ENCODE peak calls at places on chromosomes 2 and 18, in eight cellular contexts. R is CD8-positive, alpha-beta memory T cell; Y is cardiac fibroblast; I is lower lobe of right lung; J is kidney; V is tibial nerve; D is CD8-positive, alpha-beta T cell; P is breast epithelium. T is an unnamed sample.

GRCh38 chr18:2478662-2479061 is 92.6 kb downstream of the METTL4 start:
- DNase-seq in R (no peak), Y (no peak), I (no peak), J (no peak), V (no peak), D (no peak), P (no peak), T (no peak)

GRCh38 chr2:150609831-150610582 is 122.5 kb upstream of the RND3 start:
- DNase-seq in R (no peak), Y (peak), I (no peak), J (no peak), V (no peak), D (no peak), P (no peak), T (no peak)

GRCh38 chr2:99695121-99695773 is 205.4 kb upstream of the REV1 start:
- DNase-seq in R (no peak), Y (no peak), I (no peak), J (no peak), V (no peak), D (no peak), P (no peak), T (no peak)

GRCh38 chr18:51165296-51165695 is 32.2 kb downstream of the MEX3C start:
- DNase-seq in R (no peak), Y (no peak), I (no peak), J (no peak), V (no peak), D (no peak), P (peak), T (no peak)

GRCh38 chr2:205931388-205931787 is 154.6 kb downstream of the INO80D start:
- DNase-seq in R (no peak), Y (no peak), I (no peak), J (no peak), V (no peak), D (no peak), P (no peak), T (no peak)

GRCh38 chr18:58362027-58362575 is 266.8 kb downstream of the ALPK2 start:
- DNase-seq in R (no peak), Y (peak), I (no peak), J (no peak), V (peak), D (no peak), P (no peak), T (no peak)

GRCh38 chr2:26700078-26700477 is 7.6 kb downstream of the KCNK3 start:
- DNase-seq in R (no peak), Y (no peak), I (no peak), J (no peak), V (no peak), D (no peak), P (no peak), T (no peak)

GRCh38 chr2:221533299-221533698 is 38.8 kb downstream of the EPHA4 start:
- DNase-seq in R (no peak), Y (no peak), I (no peak), J (no peak), V (no peak), D (no peak), P (no peak), T (no peak)

GRCh38 chr18:58572181-58572580 is 56.7 kb downstream of the ALPK2 start:
- DNase-seq in R (no peak), Y (peak), I (no peak), J (no peak), V (no peak), D (no peak), P (no peak), T (peak)

GRCh38 chr18:9615973-9616559 is 1.7 kb upstream of the PPP4R1 start:
- DNase-seq in R (no peak), Y (peak), I (no peak), J (no peak), V (no peak), D (no peak), P (no peak), T (no peak)

GRCh38 chr18:36396190-36396589 is 98.7 kb downstream of the FHOD3 start:
- DNase-seq in R (no peak), Y (no peak), I (no peak), J (no peak), V (no peak), D (no peak), P (no peak), T (no peak)

GRCh38 chr2:20450201-20451108 is 3.6 kb downstream of the RHOB start:
- DNase-seq in R (no peak), Y (peak), I (no peak), J (peak), V (peak), D (no peak), P (peak), T (peak)

GRCh38 chr18:3218817-3219216 is 951 bp downstream of the MYOM1 start:
- DNase-seq in R (no peak), Y (no peak), I (no peak), J (no peak), V (no peak), D (no peak), P (no peak), T (no peak)

GRCh38 chr18:11387880-11388279 is 221.5 kb upstream of the SLC35G4 start:
- DNase-seq in R (no peak), Y (peak), I (no peak), J (no peak), V (peak), D (no peak), P (no peak), T (peak)

GRCh38 chr2:161103451-161103831 is 56.8 kb upstream of the TANK start:
- DNase-seq in R (no peak), Y (no peak), I (no peak), J (no peak), V (no peak), D (no peak), P (no peak), T (no peak)

GRCh38 chr2:136251777-136252477 is 134.0 kb upstream of the CXCR4 start:
- DNase-seq in R (no peak), Y (peak), I (no peak), J (no peak), V (no peak), D (no peak), P (peak), T (no peak)

GRCh38 chr18:76530846-76531245 is 35.8 kb upstream of the ZNF516 start:
- DNase-seq in R (no peak), Y (no peak), I (no peak), J (no peak), V (no peak), D (no peak), P (no peak), T (no peak)

GRCh38 chr18:41655074-41655473 is 300.0 kb upstream of the PIK3C3 start:
- DNase-seq in R (no peak), Y (peak), I (no peak), J (no peak), V (no peak), D (no peak), P (no peak), T (no peak)

GRCh38 chr2:191184457-191184856 is 33.7 kb upstream of the STAT4 start:
- DNase-seq in R (no peak), Y (no peak), I (no peak), J (no peak), V (no peak), D (no peak), P (no peak), T (no peak)

GRCh38 chr2:217054791-217055190 is 194.9 kb upstream of the TNP1 start:
- DNase-seq in R (no peak), Y (peak), I (no peak), J (no peak), V (no peak), D (no peak), P (no peak), T (no peak)

GRCh38 chr2:172806426-172807008 is 70.9 kb downstream of the RAPGEF4 start:
- DNase-seq in R (no peak), Y (peak), I (no peak), J (no peak), V (no peak), D (no peak), P (no peak), T (no peak)

GRCh38 chr18:10304853-10305252 is 149.6 kb upstream of the APCDD1 start:
- DNase-seq in R (no peak), Y (peak), I (no peak), J (no peak), V (peak), D (no peak), P (no peak), T (no peak)

GRCh38 chr2:108853421-108853820 is 66.8 kb downstream of the CCDC138 start:
- DNase-seq in R (no peak), Y (peak), I (no peak), J (no peak), V (no peak), D (no peak), P (no peak), T (no peak)

GRCh38 chr18:63545094-63545493 is 2.9 kb downstream of the SERPINB12 start:
- DNase-seq in R (no peak), Y (no peak), I (no peak), J (no peak), V (no peak), D (no peak), P (no peak), T (no peak)

GRCh38 chr2:181037922-181038321 is 57.5 kb downstream of the UBE2E3 start:
- DNase-seq in R (no peak), Y (no peak), I (no peak), J (no peak), V (no peak), D (no peak), P (no peak), T (no peak)

GRCh38 chr2:70115646-70116442 is 28.6 kb downstream of the PCBP1 start:
- DNase-seq in R (no peak), Y (no peak), I (no peak), J (no peak), V (no peak), D (no peak), P (no peak), T (no peak)

GRCh38 chr2:112885503-112885897 is 25.5 kb upstream of the IL37 start:
- DNase-seq in R (no peak), Y (no peak), I (no peak), J (no peak), V (no peak), D (no peak), P (no peak), T (no peak)

GRCh38 chr2:66573866-66574265 is 138.9 kb downstream of the MEIS1 start:
- DNase-seq in R (no peak), Y (no peak), I (no peak), J (no peak), V (no peak), D (no peak), P (no peak), T (no peak)
- H3K4me3 ChIP-seq in R (no peak), Y (no peak), I (no peak), J (peak), V (no peak), D (no peak), P (no peak), T (no peak)

GRCh38 chr18:26555804-26556553 is 7.6 kb upstream of the KCTD1 start:
- DNase-seq in R (no peak), Y (no peak), I (no peak), J (no peak), V (no peak), D (no peak), P (no peak), T (no peak)

GRCh38 chr18:26549486-26550435 is 1.4 kb upstream of the KCTD1 start:
- DNase-seq in R (no peak), Y (peak), I (peak), J (peak), V (peak), D (no peak), P (peak), T (peak)

GRCh38 chr18:26551217-26551708 is 2.9 kb upstream of the KCTD1 start:
- DNase-seq in R (no peak), Y (peak), I (no peak), J (no peak), V (no peak), D (no peak), P (no peak), T (no peak)

GRCh38 chr18:26556573-26556972 is 8.2 kb upstream of the KCTD1 start:
- DNase-seq in R (no peak), Y (peak), I (no peak), J (no peak), V (no peak), D (no peak), P (no peak), T (no peak)

GRCh38 chr18:26553943-26554342 is 5.6 kb upstream of the KCTD1 start:
- DNase-seq in R (no peak), Y (no peak), I (no peak), J (no peak), V (no peak), D (no peak), P (no peak), T (no peak)
- H3K4me3 ChIP-seq in R (no peak), Y (no peak), I (no peak), J (no peak), V (no peak), D (no peak), P (no peak), T (no peak)

GRCh38 chr2:43218221-43218549 is 8.2 kb downstream of the ZFP36L2 start:
- DNase-seq in R (no peak), Y (no peak), I (no peak), J (peak), V (peak), D (no peak), P (no peak), T (no peak)
- H3K4me3 ChIP-seq in R (peak), Y (no peak), I (peak), J (peak), V (no peak), D (peak), P (peak), T (no peak)

DNA sequence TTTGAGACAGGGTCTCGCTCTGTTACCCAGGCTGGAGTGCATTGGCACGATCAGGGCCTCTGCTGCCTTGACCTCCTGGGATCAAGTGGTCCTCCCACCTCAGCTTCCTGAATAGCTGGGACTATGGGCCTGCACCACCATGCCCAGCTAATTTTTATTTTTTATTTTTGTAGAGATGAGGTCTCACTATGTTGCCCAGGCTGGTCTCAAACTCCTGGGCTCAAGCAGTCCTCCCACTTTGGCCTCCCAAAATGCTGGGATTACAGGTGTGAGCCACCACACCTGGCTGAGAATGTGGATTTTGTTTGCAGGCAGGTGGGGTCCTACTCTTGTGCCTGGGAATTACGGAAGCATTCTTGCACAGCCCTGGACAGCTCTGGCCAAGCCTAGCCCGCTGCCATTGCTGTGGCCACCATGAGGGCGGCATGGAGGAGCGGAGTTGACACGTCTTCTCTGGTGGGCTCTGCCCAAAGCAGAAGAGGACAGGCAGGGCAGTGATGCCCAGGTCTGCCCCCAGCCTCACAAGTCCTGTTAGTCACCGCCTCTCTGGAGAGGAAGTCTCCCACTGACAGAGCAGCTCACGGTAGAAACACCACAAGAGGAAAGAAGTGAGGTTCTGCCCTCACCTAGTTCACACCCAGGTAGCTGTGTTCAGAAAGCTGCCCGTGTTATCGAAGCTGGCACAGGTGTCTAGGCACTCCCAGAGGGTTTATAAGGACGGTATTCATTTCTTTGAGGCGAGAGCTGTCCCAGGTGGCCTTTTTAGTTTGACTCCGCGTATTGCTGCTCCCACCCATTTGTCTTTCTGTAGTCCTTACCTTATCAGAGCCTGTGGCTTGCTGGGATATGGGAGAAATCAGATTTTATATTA is 46.2 kb downstream of the ARMC9 start:
- DNase-seq in R (no peak), Y (no peak), I (no peak), J (no peak), V (no peak), D (no peak), P (no peak), T (peak)
- H3K4me3 ChIP-seq in R (no peak), Y (no peak), I (no peak), J (no peak), V (no peak), D (no peak), P (no peak), T (no peak)

DNA sequence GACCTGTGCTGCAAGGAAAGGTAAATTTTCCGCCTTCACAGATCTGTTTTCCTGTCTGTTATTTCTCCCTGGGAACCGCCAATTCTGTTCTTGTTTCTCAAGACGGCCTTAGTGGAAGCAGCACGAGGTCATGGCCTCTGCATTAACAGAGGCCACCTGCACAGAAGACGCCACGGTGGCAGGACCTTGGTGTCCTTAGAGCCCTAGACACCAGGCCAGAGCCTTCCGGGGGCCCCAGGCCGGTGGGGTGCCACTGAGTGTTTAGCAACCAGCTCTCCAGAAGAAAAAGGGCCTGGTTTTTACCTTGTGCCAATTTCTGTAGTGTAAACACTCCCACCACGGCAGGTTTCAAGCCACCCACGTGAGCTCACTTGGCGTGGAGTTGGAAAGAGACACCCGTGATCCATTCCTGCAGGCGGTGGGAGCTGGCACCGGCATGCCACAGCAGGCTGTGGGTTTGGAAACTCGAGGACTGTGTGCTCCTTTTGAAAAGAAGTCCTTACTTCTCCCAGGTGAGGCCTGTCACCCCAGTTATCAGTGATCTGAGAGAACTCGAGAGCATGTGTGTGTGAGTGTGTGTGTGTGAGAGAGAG is 103.9 kb upstream of the HDAC4 start:
- DNase-seq in R (no peak), Y (no peak), I (no peak), J (peak), V (no peak), D (no peak), P (no peak), T (no peak)
- H3K4me3 ChIP-seq in R (no peak), Y (no peak), I (no peak), J (no peak), V (no peak), D (no peak), P (no peak), T (no peak)

DNA sequence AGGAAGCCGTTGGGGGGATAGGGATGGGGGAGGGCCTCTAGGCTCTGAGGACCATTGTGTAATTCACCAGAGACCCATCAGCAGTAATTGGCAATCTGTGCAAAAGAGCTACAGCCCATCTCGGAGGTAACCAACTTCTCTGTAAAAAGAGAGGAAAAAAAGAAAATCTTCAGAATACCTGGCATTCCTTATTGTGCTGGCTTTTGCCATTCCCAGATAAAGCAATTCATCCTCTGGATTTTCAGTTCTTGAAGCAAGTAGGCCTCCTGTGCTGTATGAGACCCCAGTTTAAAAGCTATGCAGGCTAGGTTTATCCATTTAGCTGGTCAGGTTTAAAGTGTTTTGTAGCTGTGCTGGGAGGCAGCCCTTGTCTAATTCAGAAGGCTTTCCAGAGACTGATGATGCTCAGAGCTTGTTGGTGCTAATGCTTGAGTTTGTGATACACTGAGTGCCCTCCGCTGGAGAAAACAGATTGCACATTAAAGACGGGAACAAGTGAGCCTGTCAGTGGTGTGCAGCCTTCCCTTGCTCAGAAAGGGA is at the start of gene LRRTM4:
- DNase-seq in R (no peak), Y (no peak), I (no peak), J (no peak), V (peak), D (no peak), P (no peak), T (no peak)
- H3K4me3 ChIP-seq in R (no peak), Y (no peak), I (no peak), J (no peak), V (peak), D (no peak), P (no peak), T (no peak)

GRCh38 chr18:45836242-45837215 is 11.1 kb downstream of the SIGLEC15 start:
- DNase-seq in R (no peak), Y (no peak), I (no peak), J (no peak), V (no peak), D (no peak), P (no peak), T (no peak)

GRCh38 chr18:45841060-45841764 is 15.7 kb downstream of the SIGLEC15 start:
- DNase-seq in R (no peak), Y (no peak), I (no peak), J (no peak), V (no peak), D (no peak), P (no peak), T (no peak)

GRCh38 chr18:45837283-45838070 is 12.0 kb downstream of the SIGLEC15 start:
- DNase-seq in R (no peak), Y (peak), I (peak), J (peak), V (no peak), D (peak), P (no peak), T (peak)

GRCh38 chr18:45839415-45840395 is 14.2 kb downstream of the SIGLEC15 start:
- DNase-seq in R (no peak), Y (peak), I (no peak), J (no peak), V (no peak), D (no peak), P (peak), T (no peak)

GRCh38 chr18:45838302-45839070 is 13.0 kb downstream of the SIGLEC15 start:
- DNase-seq in R (no peak), Y (no peak), I (no peak), J (peak), V (no peak), D (no peak), P (no peak), T (no peak)
- H3K4me3 ChIP-seq in R (no peak), Y (no peak), I (peak), J (no peak), V (peak), D (peak), P (peak), T (peak)

GRCh38 chr18:23438608-23439366 is 14.3 kb upstream of the RIOK3 start:
- DNase-seq in R (no peak), Y (no peak), I (no peak), J (no peak), V (no peak), D (no peak), P (no peak), T (no peak)
- H3K4me3 ChIP-seq in R (peak), Y (no peak), I (peak), J (no peak), V (peak), D (no peak), P (peak), T (no peak)